ENCODE peak calls at places on chromosomes 2 and 18, in five cellular contexts. One of them, this sample, is unnamed.

GRCh38 chr2:60858897-60859311 is 22.5 kb upstream of the REL start:
- DNase-seq in endothelial cell: no peak
- DNase-seq in activated CD8-positive, alpha-beta memory T cell treated with anti-CD3 and anti-CD28 coated beads for 4 hours: no peak
- DNase-seq in Right ventricle myocardium superior: no peak
- DNase-seq in NCI-H1930: no peak
- DNase-seq in this sample: no peak

GRCh38 chr2:197628043-197628500 is 47.3 kb downstream of the RFTN2 start:
- DNase-seq in endothelial cell: no peak
- DNase-seq in activated CD8-positive, alpha-beta memory T cell treated with anti-CD3 and anti-CD28 coated beads for 4 hours: no peak
- DNase-seq in Right ventricle myocardium superior: no peak
- DNase-seq in NCI-H1930: no peak
- DNase-seq in this sample: no peak

GRCh38 chr2:106065983-106066826 is 127.9 kb downstream of the UXS1 start:
- DNase-seq in endothelial cell: no peak
- DNase-seq in activated CD8-positive, alpha-beta memory T cell treated with anti-CD3 and anti-CD28 coated beads for 4 hours: no peak
- DNase-seq in Right ventricle myocardium superior: no peak
- DNase-seq in NCI-H1930: no peak
- DNase-seq in this sample: no peak

GRCh38 chr18:2827076-2827475 is 19.7 kb upstream of the EMILIN2 start:
- DNase-seq in endothelial cell: no peak
- DNase-seq in activated CD8-positive, alpha-beta memory T cell treated with anti-CD3 and anti-CD28 coated beads for 4 hours: no peak
- DNase-seq in Right ventricle myocardium superior: no peak
- DNase-seq in NCI-H1930: no peak
- DNase-seq in this sample: no peak

GRCh38 chr2:101820519-101820918 is 123.0 kb downstream of the MAP4K4 start:
- DNase-seq in endothelial cell: no peak
- DNase-seq in activated CD8-positive, alpha-beta memory T cell treated with anti-CD3 and anti-CD28 coated beads for 4 hours: no peak
- DNase-seq in Right ventricle myocardium superior: no peak
- DNase-seq in NCI-H1930: no peak
- DNase-seq in this sample: no peak

GRCh38 chr2:235059161-235059560 is 107.3 kb downstream of the SH3BP4 start:
- DNase-seq in endothelial cell: no peak
- DNase-seq in activated CD8-positive, alpha-beta memory T cell treated with anti-CD3 and anti-CD28 coated beads for 4 hours: no peak
- DNase-seq in Right ventricle myocardium superior: no peak
- DNase-seq in NCI-H1930: no peak
- DNase-seq in this sample: no peak

GRCh38 chr2:44360749-44361329 is 455 bp downstream of the PREPL start:
- DNase-seq in endothelial cell: no peak
- DNase-seq in activated CD8-positive, alpha-beta memory T cell treated with anti-CD3 and anti-CD28 coated beads for 4 hours: no peak
- DNase-seq in Right ventricle myocardium superior: no peak
- DNase-seq in NCI-H1930: no peak
- DNase-seq in this sample: no peak

GRCh38 chr2:189851174-189851826 is 67.0 kb downstream of the PMS1 start:
- DNase-seq in endothelial cell: no peak
- DNase-seq in activated CD8-positive, alpha-beta memory T cell treated with anti-CD3 and anti-CD28 coated beads for 4 hours: no peak
- DNase-seq in Right ventricle myocardium superior: no peak
- DNase-seq in NCI-H1930: no peak
- DNase-seq in this sample: no peak

GRCh38 chr2:65057391-65058052 is 1.3 kb downstream of the CEP68 start:
- DNase-seq in endothelial cell: no peak
- DNase-seq in activated CD8-positive, alpha-beta memory T cell treated with anti-CD3 and anti-CD28 coated beads for 4 hours: peak; percentile 48
- DNase-seq in Right ventricle myocardium superior: no peak
- DNase-seq in NCI-H1930: no peak
- DNase-seq in this sample: peak; percentile 86

GRCh38 chr2:24831216-24831615 is 38.0 kb downstream of the CENPO start:
- DNase-seq in endothelial cell: no peak
- DNase-seq in activated CD8-positive, alpha-beta memory T cell treated with anti-CD3 and anti-CD28 coated beads for 4 hours: no peak
- DNase-seq in Right ventricle myocardium superior: no peak
- DNase-seq in NCI-H1930: no peak
- DNase-seq in this sample: no peak

GRCh38 chr2:48120112-48120511 is 213.8 kb upstream of the FBXO11 start:
- DNase-seq in endothelial cell: no peak
- DNase-seq in activated CD8-positive, alpha-beta memory T cell treated with anti-CD3 and anti-CD28 coated beads for 4 hours: no peak
- DNase-seq in Right ventricle myocardium superior: no peak
- DNase-seq in NCI-H1930: no peak
- DNase-seq in this sample: no peak

GRCh38 chr2:121690095-121690494 is 40.8 kb upstream of the CLASP1 start:
- DNase-seq in endothelial cell: no peak
- DNase-seq in activated CD8-positive, alpha-beta memory T cell treated with anti-CD3 and anti-CD28 coated beads for 4 hours: no peak
- DNase-seq in Right ventricle myocardium superior: no peak
- DNase-seq in NCI-H1930: no peak
- DNase-seq in this sample: no peak

GRCh38 chr18:35376742-35377695 is at the start of gene ZNF396:
- DNase-seq in endothelial cell: peak; percentile 77
- DNase-seq in activated CD8-positive, alpha-beta memory T cell treated with anti-CD3 and anti-CD28 coated beads for 4 hours: peak; percentile 41
- DNase-seq in Right ventricle myocardium superior: peak; percentile 93
- DNase-seq in NCI-H1930: peak; percentile 65
- DNase-seq in this sample: peak; percentile 58

GRCh38 chr2:18455256-18455862 is 105.1 kb downstream of the RDH14 start:
- DNase-seq in endothelial cell: peak; percentile 7
- DNase-seq in activated CD8-positive, alpha-beta memory T cell treated with anti-CD3 and anti-CD28 coated beads for 4 hours: no peak
- DNase-seq in Right ventricle myocardium superior: no peak
- DNase-seq in NCI-H1930: no peak
- DNase-seq in this sample: no peak

GRCh38 chr2:222568866-222569265 is 87.0 kb downstream of the FARSB start:
- DNase-seq in endothelial cell: no peak
- DNase-seq in activated CD8-positive, alpha-beta memory T cell treated with anti-CD3 and anti-CD28 coated beads for 4 hours: no peak
- DNase-seq in Right ventricle myocardium superior: no peak
- DNase-seq in NCI-H1930: no peak
- DNase-seq in this sample: no peak

GRCh38 chr2:44053456-44053855 is 57.7 kb upstream of the LRPPRC start:
- DNase-seq in endothelial cell: no peak
- DNase-seq in activated CD8-positive, alpha-beta memory T cell treated with anti-CD3 and anti-CD28 coated beads for 4 hours: no peak
- DNase-seq in Right ventricle myocardium superior: no peak
- DNase-seq in NCI-H1930: no peak
- DNase-seq in this sample: no peak

GRCh38 chr2:236715077-236715476 is 145.5 kb downstream of the ACKR3 start:
- DNase-seq in endothelial cell: no peak
- DNase-seq in activated CD8-positive, alpha-beta memory T cell treated with anti-CD3 and anti-CD28 coated beads for 4 hours: no peak
- DNase-seq in Right ventricle myocardium superior: no peak
- DNase-seq in NCI-H1930: no peak
- DNase-seq in this sample: no peak

GRCh38 chr18:48951448-48952286 is 902 bp upstream of the SMAD7 start:
- DNase-seq in endothelial cell: peak; percentile 70
- DNase-seq in activated CD8-positive, alpha-beta memory T cell treated with anti-CD3 and anti-CD28 coated beads for 4 hours: peak; percentile 68
- DNase-seq in Right ventricle myocardium superior: peak; percentile 92
- DNase-seq in NCI-H1930: peak; percentile 87
- DNase-seq in this sample: peak; percentile 64

GRCh38 chr18:50721006-50721405 is 98.8 kb downstream of the MRO start:
- DNase-seq in endothelial cell: no peak
- DNase-seq in activated CD8-positive, alpha-beta memory T cell treated with anti-CD3 and anti-CD28 coated beads for 4 hours: no peak
- DNase-seq in Right ventricle myocardium superior: no peak
- DNase-seq in NCI-H1930: no peak
- DNase-seq in this sample: no peak

GRCh38 chr2:202090530-202090929 is 17.5 kb downstream of the KIAA2012 start:
- DNase-seq in endothelial cell: no peak
- DNase-seq in activated CD8-positive, alpha-beta memory T cell treated with anti-CD3 and anti-CD28 coated beads for 4 hours: no peak
- DNase-seq in Right ventricle myocardium superior: peak; percentile 46
- DNase-seq in NCI-H1930: no peak
- DNase-seq in this sample: no peak

GRCh38 chr18:2508678-2509077 is 62.6 kb downstream of the METTL4 start:
- DNase-seq in endothelial cell: no peak
- DNase-seq in activated CD8-positive, alpha-beta memory T cell treated with anti-CD3 and anti-CD28 coated beads for 4 hours: no peak
- DNase-seq in Right ventricle myocardium superior: no peak
- DNase-seq in NCI-H1930: no peak
- DNase-seq in this sample: no peak

GRCh38 chr2:2184549-2185249 is 146.4 kb downstream of the MYT1L start:
- DNase-seq in endothelial cell: no peak
- DNase-seq in activated CD8-positive, alpha-beta memory T cell treated with anti-CD3 and anti-CD28 coated beads for 4 hours: no peak
- DNase-seq in Right ventricle myocardium superior: no peak
- DNase-seq in NCI-H1930: no peak
- DNase-seq in this sample: no peak

GRCh38 chr2:22995576-22995975 is 389.4 kb upstream of the KLHL29 start:
- DNase-seq in endothelial cell: no peak
- DNase-seq in activated CD8-positive, alpha-beta memory T cell treated with anti-CD3 and anti-CD28 coated beads for 4 hours: no peak
- DNase-seq in Right ventricle myocardium superior: no peak
- DNase-seq in NCI-H1930: no peak
- DNase-seq in this sample: no peak

GRCh38 chr2:195317533-195317932 is 339.5 kb upstream of the SLC39A10 start:
- DNase-seq in endothelial cell: no peak
- DNase-seq in activated CD8-positive, alpha-beta memory T cell treated with anti-CD3 and anti-CD28 coated beads for 4 hours: no peak
- DNase-seq in Right ventricle myocardium superior: no peak
- DNase-seq in NCI-H1930: no peak
- DNase-seq in this sample: no peak

GRCh38 chr2:84386326-84386995 is 72.6 kb downstream of the SUCLG1 start:
- DNase-seq in endothelial cell: no peak
- DNase-seq in activated CD8-positive, alpha-beta memory T cell treated with anti-CD3 and anti-CD28 coated beads for 4 hours: no peak
- DNase-seq in Right ventricle myocardium superior: no peak
- DNase-seq in NCI-H1930: no peak
- DNase-seq in this sample: no peak

GRCh38 chr2:127906206-127906926 is 20.6 kb upstream of the AMMECR1L start:
- DNase-seq in endothelial cell: no peak
- DNase-seq in activated CD8-positive, alpha-beta memory T cell treated with anti-CD3 and anti-CD28 coated beads for 4 hours: no peak
- DNase-seq in Right ventricle myocardium superior: no peak
- DNase-seq in NCI-H1930: no peak
- DNase-seq in this sample: no peak

GRCh38 chr2:173359231-173359630 is 4.6 kb downstream of the CDCA7 start:
- DNase-seq in endothelial cell: no peak
- DNase-seq in activated CD8-positive, alpha-beta memory T cell treated with anti-CD3 and anti-CD28 coated beads for 4 hours: no peak
- DNase-seq in Right ventricle myocardium superior: no peak
- DNase-seq in NCI-H1930: no peak
- DNase-seq in this sample: peak; percentile 47

GRCh38 chr2:240568678-240569522 is 616 bp downstream of the RNPEPL1 start:
- DNase-seq in endothelial cell: peak; percentile 34
- DNase-seq in activated CD8-positive, alpha-beta memory T cell treated with anti-CD3 and anti-CD28 coated beads for 4 hours: no peak
- DNase-seq in Right ventricle myocardium superior: peak; percentile 83
- DNase-seq in NCI-H1930: no peak
- DNase-seq in this sample: peak; percentile 70

GRCh38 chr18:76275913-76276312 is 219.1 kb downstream of the ZNF516 start:
- DNase-seq in endothelial cell: no peak
- DNase-seq in activated CD8-positive, alpha-beta memory T cell treated with anti-CD3 and anti-CD28 coated beads for 4 hours: no peak
- DNase-seq in Right ventricle myocardium superior: no peak
- DNase-seq in NCI-H1930: no peak
- DNase-seq in this sample: peak; percentile 6

GRCh38 chr2:75787532-75788132 is 76.9 kb upstream of the GCFC2 start:
- DNase-seq in endothelial cell: no peak
- DNase-seq in activated CD8-positive, alpha-beta memory T cell treated with anti-CD3 and anti-CD28 coated beads for 4 hours: no peak
- DNase-seq in Right ventricle myocardium superior: no peak
- DNase-seq in NCI-H1930: no peak
- DNase-seq in this sample: peak; percentile 11

GRCh38 chr2:160205511-160205910 is 5.4 kb upstream of the ITGB6 start:
- DNase-seq in endothelial cell: no peak
- DNase-seq in activated CD8-positive, alpha-beta memory T cell treated with anti-CD3 and anti-CD28 coated beads for 4 hours: no peak
- DNase-seq in Right ventricle myocardium superior: no peak
- DNase-seq in NCI-H1930: no peak
- DNase-seq in this sample: no peak

GRCh38 chr18:43789234-43790000 is 512.1 kb upstream of the SYT4 start:
- DNase-seq in endothelial cell: no peak
- DNase-seq in activated CD8-positive, alpha-beta memory T cell treated with anti-CD3 and anti-CD28 coated beads for 4 hours: no peak
- DNase-seq in Right ventricle myocardium superior: no peak
- DNase-seq in NCI-H1930: no peak
- DNase-seq in this sample: no peak

GRCh38 chr2:183037660-183038340 is 457 bp downstream of the NCKAP1 start:
- DNase-seq in endothelial cell: peak; percentile 50
- DNase-seq in activated CD8-positive, alpha-beta memory T cell treated with anti-CD3 and anti-CD28 coated beads for 4 hours: no peak
- DNase-seq in Right ventricle myocardium superior: no peak
- DNase-seq in NCI-H1930: no peak
- DNase-seq in this sample: no peak

GRCh38 chr2:69667805-69668382 is 24.4 kb upstream of the AAK1 start:
- DNase-seq in endothelial cell: no peak
- DNase-seq in activated CD8-positive, alpha-beta memory T cell treated with anti-CD3 and anti-CD28 coated beads for 4 hours: no peak
- DNase-seq in Right ventricle myocardium superior: no peak
- DNase-seq in NCI-H1930: no peak
- DNase-seq in this sample: no peak

GRCh38 chr18:34809697-34810096 is 99.6 kb downstream of the DTNA start:
- DNase-seq in endothelial cell: peak; percentile 65
- DNase-seq in activated CD8-positive, alpha-beta memory T cell treated with anti-CD3 and anti-CD28 coated beads for 4 hours: no peak
- DNase-seq in Right ventricle myocardium superior: peak; percentile 82
- DNase-seq in NCI-H1930: peak; percentile 11
- DNase-seq in this sample: no peak

GRCh38 chr2:71313016-71313766 is 18.4 kb upstream of the ZNF638 start:
- DNase-seq in endothelial cell: no peak
- DNase-seq in activated CD8-positive, alpha-beta memory T cell treated with anti-CD3 and anti-CD28 coated beads for 4 hours: no peak
- DNase-seq in Right ventricle myocardium superior: no peak
- DNase-seq in NCI-H1930: no peak
- DNase-seq in this sample: no peak